ENCODE peak calls at places on chromosome 20, in eight cellular contexts. V is ovary, R is neural progenitor cell, F is HFF-Myc, J is GM12865, E is heart right ventricle, P is fibroblast of villous mesenchyme, L is left ventricle myocardium inferior. G is an unnamed sample.

GRCh38 chr20:40010483-40010882 is 678.6 kb downstream of the MAFB start:
- DNase-seq in V (no peak), R (no peak), F (no peak), J (no peak), E (no peak), P (no peak), L (no peak), G (no peak)

GRCh38 chr20:4299773-4300172 is 284.4 kb upstream of the RNF24 start:
- DNase-seq in V (no peak), R (no peak), F (peak; percentile 29), J (no peak), E (no peak), P (peak; percentile 29), L (no peak), G (no peak)

GRCh38 chr20:3730803-3731370 is 1.6 kb upstream of the HSPA12B start:
- DNase-seq in V (no peak), R (no peak), F (no peak), J (no peak), E (no peak), P (no peak), L (no peak), G (no peak)

GRCh38 chr20:61503106-61503505 is 251.0 kb downstream of the CDH4 start:
- DNase-seq in V (no peak), R (no peak), F (no peak), J (no peak), E (no peak), P (no peak), L (no peak), G (no peak)

GRCh38 chr20:58978351-58979190 is 2.5 kb upstream of the NELFCD start:
- DNase-seq in V (no peak), R (no peak), F (no peak), J (peak; percentile 22), E (no peak), P (no peak), L (no peak), G (no peak)

GRCh38 chr20:47031028-47031427 is 136.4 kb downstream of the EYA2 start:
- DNase-seq in V (no peak), R (no peak), F (no peak), J (no peak), E (no peak), P (no peak), L (no peak), G (no peak)

GRCh38 chr20:31690124-31690666 is 32.5 kb downstream of the BCL2L1 start:
- DNase-seq in V (no peak), R (no peak), F (no peak), J (no peak), E (no peak), P (no peak), L (no peak), G (no peak)

GRCh38 chr20:14495066-14495465 is 157.7 kb upstream of the FLRT3 start:
- DNase-seq in V (no peak), R (no peak), F (no peak), J (no peak), E (no peak), P (no peak), L (no peak), G (no peak)

GRCh38 chr20:3646651-3647050 is 16.5 kb downstream of the GFRA4 start:
- DNase-seq in V (no peak), R (no peak), F (no peak), J (no peak), E (no peak), P (no peak), L (no peak), G (no peak)

GRCh38 chr20:50729925-50730764 is 1.2 kb upstream of the PARD6B start:
- DNase-seq in V (no peak), R (no peak), F (no peak), J (no peak), E (no peak), P (peak; percentile 38), L (no peak), G (no peak)

GRCh38 chr20:13852321-13852720 is 67.5 kb downstream of the NDUFAF5 start:
- DNase-seq in V (no peak), R (no peak), F (no peak), J (no peak), E (no peak), P (peak; percentile 9), L (no peak), G (no peak)

GRCh38 chr20:46021361-46022359 is 7.4 kb upstream of the SLC12A5 start:
- DNase-seq in V (no peak), R (peak; percentile 96), F (no peak), J (peak; percentile 51), E (no peak), P (peak; percentile 37), L (no peak), G (peak; percentile 92)

GRCh38 chr20:4038047-4038459 is 22.7 kb upstream of the RNF24 start:
- DNase-seq in V (no peak), R (peak; percentile 46), F (peak; percentile 65), J (peak; percentile 91), E (peak; percentile 61), P (peak; percentile 87), L (peak; percentile 68), G (peak; percentile 99)

GRCh38 chr20:61371501-61372150 is 119.6 kb downstream of the CDH4 start:
- DNase-seq in V (no peak), R (no peak), F (no peak), J (no peak), E (no peak), P (peak; percentile 3), L (no peak), G (no peak)

GRCh38 chr20:11270566-11270965 is 596.8 kb upstream of the JAG1 start:
- DNase-seq in V (no peak), R (peak; percentile 21), F (no peak), J (no peak), E (no peak), P (no peak), L (no peak), G (no peak)

GRCh38 chr20:61516398-61517208 is 264.5 kb downstream of the CDH4 start:
- DNase-seq in V (no peak), R (no peak), F (peak; percentile 21), J (no peak), E (peak; percentile 37), P (no peak), L (peak; percentile 30), G (no peak)

GRCh38 chr20:13356591-13356990 is 135.5 kb downstream of the ISM1 start:
- DNase-seq in V (no peak), R (no peak), F (no peak), J (no peak), E (no peak), P (no peak), L (no peak), G (no peak)

GRCh38 chr20:37992802-37993538 is 40.3 kb downstream of the TTI1 start:
- DNase-seq in V (peak; percentile 21), R (peak; percentile 47), F (peak; percentile 80), J (peak; percentile 52), E (peak; percentile 26), P (peak; percentile 87), L (peak; percentile 39), G (peak; percentile 89)

GRCh38 chr20:55069951-55070350 is 594.6 kb downstream of the DOK5 start:
- DNase-seq in V (no peak), R (no peak), F (no peak), J (no peak), E (no peak), P (no peak), L (no peak), G (no peak)

GRCh38 chr20:41174782-41175181 is 37.4 kb downstream of the PLCG1 start:
- DNase-seq in V (no peak), R (peak; percentile 34), F (no peak), J (no peak), E (peak; percentile 46), P (no peak), L (peak; percentile 53), G (no peak)

GRCh38 chr20:34274694-34275093 is 28.5 kb downstream of the AHCY start:
- DNase-seq in V (peak; percentile 45), R (no peak), F (no peak), J (no peak), E (no peak), P (no peak), L (no peak), G (no peak)

GRCh38 chr20:49704932-49705336 is 8.7 kb downstream of the B4GALT5 start:
- DNase-seq in V (no peak), R (no peak), F (no peak), J (peak; percentile 23), E (no peak), P (no peak), L (no peak), G (no peak)

GRCh38 chr20:51404297-51405060 is 138.0 kb downstream of the NFATC2 start:
- DNase-seq in V (no peak), R (no peak), F (no peak), J (peak; percentile 98), E (no peak), P (peak; percentile 51), L (no peak), G (peak; percentile 31)

DNA sequence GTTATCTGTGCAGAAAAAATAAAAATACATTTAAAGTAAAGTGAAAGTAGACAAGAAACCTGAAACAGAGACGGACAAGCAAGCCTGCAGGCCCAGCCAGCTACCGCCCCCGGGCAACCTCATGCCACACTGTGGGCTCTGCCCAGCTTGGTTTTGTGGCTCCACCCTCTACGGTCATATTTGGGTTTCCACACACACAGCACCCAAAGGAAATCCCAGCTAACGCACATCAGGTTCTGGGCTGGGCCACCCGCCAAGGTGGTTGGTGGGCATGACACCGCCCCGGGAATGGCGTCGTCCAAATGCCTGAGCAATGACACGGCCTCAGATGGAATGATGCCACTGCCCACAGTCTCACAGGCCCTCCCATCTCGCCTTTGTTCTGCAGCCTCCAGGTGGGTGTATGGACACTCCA is 22.9 kb downstream of the FAM110A start:
- DNase-seq in V (no peak), R (no peak), F (peak; percentile 49), J (no peak), E (no peak), P (peak; percentile 36), L (no peak), G (no peak)
- H3K4me3 ChIP-seq in V (no peak overlapping the region), R (no peak overlapping the region), F (no peak overlapping the region), J (no peak overlapping the region), E (no peak overlapping the region), P (no peak overlapping the region), L (no peak overlapping the region), G (no peak overlapping the region)

DNA sequence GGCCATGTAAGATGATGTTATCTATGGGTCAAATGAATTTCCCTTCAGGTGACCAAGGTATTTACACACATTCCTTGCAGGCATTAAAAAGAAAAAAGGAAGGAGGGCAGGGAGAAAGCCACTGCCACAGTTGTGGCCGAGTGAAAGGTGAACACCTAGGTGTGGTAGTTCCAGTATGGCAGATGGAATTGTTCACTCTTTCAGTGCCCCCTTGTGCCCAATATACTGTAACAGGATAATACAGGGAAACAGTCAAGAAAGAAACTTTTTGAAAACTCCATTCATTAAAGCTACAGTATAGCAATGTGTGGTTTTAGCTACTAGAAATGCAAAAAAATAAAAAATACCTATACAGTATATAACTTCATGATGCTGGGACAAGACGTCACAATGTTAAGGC is 52.1 kb downstream of the BMP2 start:
- DNase-seq in V (no peak), R (no peak), F (no peak), J (no peak), E (no peak), P (peak; percentile 10), L (no peak), G (no peak)
- TF ChIP-seq CTCF in V (no peak), R (peak; percentile 25), F (no peak), J (no peak), E (peak; percentile 14), P (peak; percentile 20), L (no peak), G (no peak)

GRCh38 chr20:53079483-53079810 is 107.3 kb downstream of the TSHZ2 start:
- DNase-seq in V (no peak), R (peak; percentile 17), F (no peak), J (no peak), E (no peak), P (no peak), L (no peak), G (no peak)
- H3K4me3 ChIP-seq in V (no peak overlapping the region), R (no peak overlapping the region), F (no peak overlapping the region), J (no peak overlapping the region), E (no peak overlapping the region), P (no peak overlapping the region), L (no peak overlapping the region), G (no peak overlapping the region)

GRCh38 chr20:20594171-20594530 is 118.3 kb downstream of the RALGAPA2 start:
- DNase-seq in V (no peak), R (peak; percentile 57), F (no peak), J (peak; percentile 33), E (no peak), P (peak; percentile 55), L (no peak), G (peak; percentile 42)
- TF ChIP-seq CTCF in V (peak; percentile 10), R (peak; percentile 27), F (no peak), J (peak; percentile 12), E (no peak), P (peak; percentile 37), L (peak; percentile 23), G (no peak)